ENCODE peak calls at places on chromosomes 13 and 19, in eight cellular contexts. One of them, this sample, is unnamed.
A peak's percentile ranks its signal among the peaks of the same experiment; 100 is the strongest.

GRCh38 chr13:106630162-106630561 is 62.2 kb upstream of the ARGLU1 start:
- DNase-seq in iPS DF 19.7: no peak
- DNase-seq in IMR-90: no peak
- DNase-seq in astrocyte of the spinal cord: no peak
- DNase-seq in left lobe of liver: no peak
- DNase-seq in fibroblast of lung: no peak
- DNase-seq in NCI-H510A treated with DMSO at 0.1 percent for 48 hours: no peak
- DNase-seq in fibroblast of villous mesenchyme: no peak
- DNase-seq in this sample: no peak

GRCh38 chr19:57803594-57804325 is 11.0 kb downstream of the ZNF552 start:
- DNase-seq in left lobe of liver: no peak
- DNase-seq in IMR-90: peak; percentile 79
- DNase-seq in fibroblast of lung: peak; percentile 99
- DNase-seq in fibroblast of villous mesenchyme: peak; percentile 84
- DNase-seq in iPS DF 19.7: peak; percentile 81
- DNase-seq in astrocyte of the spinal cord: peak; percentile 93
- DNase-seq in NCI-H510A treated with DMSO at 0.1 percent for 48 hours: no peak
- DNase-seq in this sample: no peak

GRCh38 chr19:29672933-29673336 is 7.7 kb downstream of the PLEKHF1 start:
- DNase-seq in left lobe of liver: no peak
- DNase-seq in iPS DF 19.7: no peak
- DNase-seq in NCI-H510A treated with DMSO at 0.1 percent for 48 hours: no peak
- DNase-seq in IMR-90: no peak
- DNase-seq in fibroblast of lung: no peak
- DNase-seq in astrocyte of the spinal cord: no peak
- DNase-seq in fibroblast of villous mesenchyme: no peak
- DNase-seq in this sample: no peak

GRCh38 chr19:43675269-43675879 is 5.4 kb upstream of the PLAUR start:
- DNase-seq in NCI-H510A treated with DMSO at 0.1 percent for 48 hours: no peak
- DNase-seq in iPS DF 19.7: no peak
- DNase-seq in fibroblast of villous mesenchyme: peak; percentile 37
- DNase-seq in IMR-90: peak; percentile 78
- DNase-seq in left lobe of liver: no peak
- DNase-seq in fibroblast of lung: peak; percentile 59
- DNase-seq in astrocyte of the spinal cord: peak; percentile 49
- DNase-seq in this sample: peak; percentile 88

GRCh38 chr13:43682698-43683097 is 104.1 kb downstream of the ENOX1 start:
- DNase-seq in iPS DF 19.7: no peak
- DNase-seq in fibroblast of villous mesenchyme: no peak
- DNase-seq in IMR-90: no peak
- DNase-seq in fibroblast of lung: no peak
- DNase-seq in left lobe of liver: no peak
- DNase-seq in NCI-H510A treated with DMSO at 0.1 percent for 48 hours: no peak
- DNase-seq in astrocyte of the spinal cord: no peak
- DNase-seq in this sample: no peak

GRCh38 chr19:40604647-40605200 is 3.6 kb downstream of the LTBP4 start:
- DNase-seq in IMR-90: no peak
- DNase-seq in NCI-H510A treated with DMSO at 0.1 percent for 48 hours: peak; percentile 50
- DNase-seq in iPS DF 19.7: no peak
- DNase-seq in fibroblast of villous mesenchyme: no peak
- DNase-seq in left lobe of liver: no peak
- DNase-seq in astrocyte of the spinal cord: no peak
- DNase-seq in fibroblast of lung: no peak
- DNase-seq in this sample: no peak

GRCh38 chr19:35790981-35791813 is 15.8 kb downstream of the ARHGAP33 start:
- DNase-seq in IMR-90: no peak
- DNase-seq in left lobe of liver: no peak
- DNase-seq in NCI-H510A treated with DMSO at 0.1 percent for 48 hours: peak; percentile 54
- DNase-seq in iPS DF 19.7: no peak
- DNase-seq in fibroblast of villous mesenchyme: no peak
- DNase-seq in fibroblast of lung: no peak
- DNase-seq in astrocyte of the spinal cord: no peak
- DNase-seq in this sample: no peak

GRCh38 chr13:110640591-110641029 is 25.3 kb downstream of the NAXD start:
- DNase-seq in iPS DF 19.7: no peak
- DNase-seq in IMR-90: peak; percentile 60
- DNase-seq in left lobe of liver: no peak
- DNase-seq in astrocyte of the spinal cord: peak; percentile 43
- DNase-seq in NCI-H510A treated with DMSO at 0.1 percent for 48 hours: no peak
- DNase-seq in fibroblast of villous mesenchyme: peak; percentile 28
- DNase-seq in fibroblast of lung: peak; percentile 63
- DNase-seq in this sample: no peak

GRCh38 chr19:6091771-6092291 is 18.5 kb downstream of the RFX2 start:
- DNase-seq in fibroblast of lung: peak; percentile 67
- DNase-seq in IMR-90: peak; percentile 69
- DNase-seq in left lobe of liver: no peak
- DNase-seq in astrocyte of the spinal cord: peak; percentile 56
- DNase-seq in fibroblast of villous mesenchyme: peak; percentile 22
- DNase-seq in iPS DF 19.7: no peak
- DNase-seq in NCI-H510A treated with DMSO at 0.1 percent for 48 hours: no peak
- DNase-seq in this sample: no peak

GRCh38 chr13:39263033-39263432 is 224.8 kb downstream of the NHLRC3 start:
- DNase-seq in left lobe of liver: peak; percentile 53
- DNase-seq in astrocyte of the spinal cord: peak; percentile 28
- DNase-seq in NCI-H510A treated with DMSO at 0.1 percent for 48 hours: no peak
- DNase-seq in fibroblast of lung: peak; percentile 10
- DNase-seq in iPS DF 19.7: peak; percentile 7
- DNase-seq in fibroblast of villous mesenchyme: peak; percentile 27
- DNase-seq in IMR-90: peak; percentile 23
- DNase-seq in this sample: peak; percentile 17

GRCh38 chr13:112828756-112829155 is 138.9 kb downstream of the ATP11A start:
- DNase-seq in NCI-H510A treated with DMSO at 0.1 percent for 48 hours: no peak
- DNase-seq in left lobe of liver: no peak
- DNase-seq in fibroblast of villous mesenchyme: no peak
- DNase-seq in iPS DF 19.7: no peak
- DNase-seq in IMR-90: no peak
- DNase-seq in fibroblast of lung: no peak
- DNase-seq in astrocyte of the spinal cord: no peak
- DNase-seq in this sample: no peak

GRCh38 chr13:93529961-93530360 is 303.4 kb downstream of the GPC6 start:
- DNase-seq in IMR-90: peak; percentile 50
- DNase-seq in fibroblast of villous mesenchyme: peak; percentile 48
- DNase-seq in NCI-H510A treated with DMSO at 0.1 percent for 48 hours: no peak
- DNase-seq in astrocyte of the spinal cord: no peak
- DNase-seq in fibroblast of lung: no peak
- DNase-seq in left lobe of liver: no peak
- DNase-seq in iPS DF 19.7: no peak
- DNase-seq in this sample: no peak